ENCODE peak calls at places on chromosomes 12 and 14, in four cellular contexts. T, L, V and Z are unnamed samples.

GRCh38 chr12:69555461-69555860 is 29.8 kb upstream of the CCT2 start:
- DNase-seq in T (peak; percentile 76), L (no peak), V (peak; percentile 96), Z (no peak)

GRCh38 chr12:46470975-46471374 is 98.4 kb upstream of the SLC38A2 start:
- DNase-seq in T (no peak), L (no peak), V (peak; percentile 43), Z (no peak)

GRCh38 chr12:27493260-27493935 is 30.6 kb upstream of the PPFIBP1 start:
- DNase-seq in T (no peak), L (no peak), V (peak; percentile 41), Z (no peak)

GRCh38 chr14:100302616-100303015 is 3.6 kb downstream of the SLC25A29 start:
- DNase-seq in T (no peak), L (no peak), V (no peak), Z (no peak)

GRCh38 chr12:70165450-70165849 is 77.8 kb upstream of the CNOT2 start:
- DNase-seq in T (no peak), L (no peak), V (no peak), Z (no peak)

GRCh38 chr14:77026166-77026929 is 2.2 kb downstream of the IRF2BPL start:
- DNase-seq in T (no peak), L (no peak), V (peak; percentile 59), Z (peak; percentile 44)

GRCh38 chr12:2868986-2869385 is 8.0 kb downstream of the FOXM1 start:
- DNase-seq in T (no peak), L (no peak), V (peak; percentile 48), Z (no peak)

GRCh38 chr12:28014196-28014595 is 41.7 kb upstream of the PTHLH start:
- DNase-seq in T (no peak), L (no peak), V (no peak), Z (no peak)

GRCh38 chr12:106274575-106275081 is 26.8 kb upstream of the CKAP4 start:
- DNase-seq in T (no peak), L (no peak), V (no peak), Z (no peak)

GRCh38 chr12:4193821-4194220 is 79.7 kb upstream of the CCND2 start:
- DNase-seq in T (no peak), L (no peak), V (no peak), Z (no peak)

GRCh38 chr12:94745562-94745961 is 95.2 kb upstream of the TMCC3 start:
- DNase-seq in T (no peak), L (no peak), V (no peak), Z (no peak)

GRCh38 chr12:123748171-123748570 is 13.9 kb upstream of the DNAH10 start:
- DNase-seq in T (no peak), L (no peak), V (no peak), Z (no peak)